ENCODE peak calls at places on chromosomes 11 and 22, in seven cellular contexts. H is activated T-cell treated with anti-CD3 and anti-CD28 coated beads for 48 hours; D is RCC 7860; C is fibroblast of mammary gland; Y is stimulated activated naive CD8-positive, alpha-beta T cell treated with anti-CD3 and anti-CD28 coated beads, Interleukin-15, Interleukin-2, amounts not matched to agents 100 U/mL and 50 U/mL, for 24 hours; N is NCI-H1417; B is amygdala. A is an unnamed sample.

GRCh38 chr22:32901925-32902324 is 100.4 kb downstream of the TIMP3 start:
- DNase-seq in Y (no peak), N (no peak), D (no peak), H (no peak), B (no peak), C (no peak), A (no peak)

GRCh38 chr11:108278546-108278945 is 55.7 kb downstream of the ATM start:
- DNase-seq in D (no peak), B (no peak), Y (no peak), N (peak), H (no peak), C (peak), A (peak)

GRCh38 chr11:72784662-72785061 is 9.2 kb downstream of the STARD10 start:
- DNase-seq in H (no peak), C (no peak), Y (no peak), B (no peak), D (no peak), N (no peak), A (no peak)

GRCh38 chr22:37051629-37052385 is at the start of gene KCTD17:
- DNase-seq in C (peak), H (peak), N (peak), B (peak), D (peak), Y (peak), A (peak)

GRCh38 chr11:88414385-88414861 is 76.9 kb upstream of the CTSC start:
- DNase-seq in Y (no peak), D (no peak), C (peak), B (no peak), N (peak), H (no peak), A (peak)

GRCh38 chr22:40525250-40525884 is 111.2 kb downstream of the MRTFA start:
- DNase-seq in Y (peak), C (peak), B (no peak), H (peak), D (no peak), N (no peak), A (no peak)

GRCh38 chr22:35648066-35649025 is at the start of gene APOL6:
- DNase-seq in C (peak), B (peak), Y (peak), N (no peak), H (peak), D (peak), A (peak)

GRCh38 chr11:27514076-27514475 is 7.5 kb upstream of the LIN7C start:
- DNase-seq in N (no peak), D (no peak), Y (no peak), H (no peak), C (no peak), B (no peak), A (no peak)

GRCh38 chr11:45907911-45908370 is 870 bp upstream of the FREY1 start:
- DNase-seq in B (no peak), C (no peak), N (no peak), H (no peak), Y (no peak), D (no peak), A (no peak)

GRCh38 chr22:33659423-33659822 is 260.9 kb downstream of the LARGE1 start:
- DNase-seq in N (no peak), Y (no peak), C (peak), D (no peak), B (no peak), H (no peak), A (no peak)

A was measured in hippocampal formation.